ENCODE peak calls at places on chromosomes 1 and 21, in eight cellular contexts. A is HCEC 1CT, X is HuH-7, O is left cardiac atrium, H is NCI-H1930, J is HT1080, C is T-helper 17 cell, G is GM03348. K is an unnamed sample.

GRCh38 chr1:16236091-16236494 is 890 bp downstream of the CPLANE2 start:
- DNase-seq in A (peak), H (no peak), X (peak), O (peak), C (peak), J (peak), G (peak), K (no peak)

GRCh38 chr1:160070243-160071163 is 543 bp upstream of the KCNJ10 start:
- DNase-seq in H (peak), A (no peak), O (peak), C (peak), G (peak), X (peak), J (no peak), K (peak)

GRCh38 chr1:151960780-151961513 is 32.7 kb downstream of the S100A10 start:
- DNase-seq in J (no peak), G (no peak), X (no peak), O (no peak), A (no peak), C (no peak), H (no peak), K (no peak)

GRCh38 chr1:2031546-2032540 is 12.7 kb downstream of the GABRD start:
- DNase-seq in C (no peak), J (no peak), G (no peak), H (no peak), A (no peak), O (no peak), X (no peak), K (peak)

GRCh38 chr1:67342002-67342890 is 34.6 kb downstream of the IL12RB2 start:
- DNase-seq in C (no peak), O (no peak), X (no peak), G (no peak), J (no peak), A (no peak), H (no peak), K (no peak)

GRCh38 chr1:230299148-230300006 is 126.8 kb downstream of the PGBD5 start:
- DNase-seq in H (no peak), J (no peak), G (no peak), C (no peak), O (no peak), X (no peak), A (no peak), K (no peak)

GRCh38 chr1:173303984-173304383 is 96.9 kb upstream of the TNFSF4 start:
- DNase-seq in A (no peak), X (no peak), O (no peak), G (no peak), H (no peak), C (no peak), J (no peak), K (no peak)

GRCh38 chr1:75672528-75673393 is 51.7 kb upstream of the ACADM start:
- DNase-seq in C (no peak), X (peak), G (peak), J (peak), A (peak), O (no peak), H (no peak), K (no peak)

GRCh38 chr1:71882241-71883036 is 399.9 kb downstream of the NEGR1 start:
- DNase-seq in G (no peak), J (peak), C (no peak), H (peak), A (no peak), X (no peak), O (no peak), K (no peak)

GRCh38 chr1:19762175-19762779 is 37.4 kb downstream of the TMCO4 start:
- DNase-seq in C (no peak), H (no peak), A (no peak), G (peak), O (no peak), J (peak), X (peak), K (no peak)

GRCh38 chr1:206909167-206909882 is 12.1 kb downstream of the IL24 start:
- DNase-seq in G (peak), C (peak), A (no peak), X (peak), O (peak), H (peak), J (no peak), K (no peak)

GRCh38 chr1:61053712-61054608 is 28.4 kb upstream of the NFIA start:
- DNase-seq in H (no peak), C (no peak), A (no peak), X (peak), O (peak), G (peak), J (no peak), K (peak)

GRCh38 chr1:206482611-206483010 is 12.3 kb downstream of the IKBKE start:
- DNase-seq in G (no peak), H (no peak), A (no peak), J (no peak), C (no peak), X (no peak), O (no peak), K (no peak)

GRCh38 chr1:170309389-170310013 is 163.7 kb downstream of the NTMT2 start:
- DNase-seq in H (no peak), G (peak), C (no peak), J (peak), A (peak), X (no peak), O (no peak), K (no peak)

GRCh38 chr21:42220138-42220701 is 1.3 kb downstream of the ABCG1 start:
- DNase-seq in O (peak), A (no peak), J (peak), X (peak), G (peak), C (peak), H (no peak), K (peak)

K was measured in G401.